ENCODE peak calls at places on chromosome 17, in eight cellular contexts. C, A, B, L, O, X, F and Y are unnamed samples.

GRCh38 chr17:7242717-7243576 is 698 bp upstream of the GABARAP start:
- DNase-seq in C (peak), A (peak), B (peak), L (peak), O (peak), X (peak), F (peak), Y (peak)

GRCh38 chr17:82655038-82655479 is 6.8 kb upstream of the WDR45B start:
- DNase-seq in C (no peak), A (no peak), B (no peak), L (peak), O (no peak), X (no peak), F (no peak), Y (no peak)

GRCh38 chr17:73359987-73360410 is 48.2 kb upstream of the CDC42EP4 start:
- DNase-seq in C (no peak), A (no peak), B (no peak), L (no peak), O (no peak), X (no peak), F (no peak), Y (no peak)

GRCh38 chr17:55814377-55814776 is 63.5 kb downstream of the PCTP start:
- DNase-seq in C (no peak), A (peak), B (no peak), L (peak), O (no peak), X (no peak), F (peak), Y (no peak)

GRCh38 chr17:17849147-17849820 is 12.5 kb upstream of the SREBF1 start:
- DNase-seq in C (peak), A (peak), B (no peak), L (peak), O (peak), X (no peak), F (peak), Y (no peak)

GRCh38 chr17:7551396-7551795 is 2.5 kb downstream of the TNFSF12 start:
- DNase-seq in C (no peak), A (no peak), B (no peak), L (no peak), O (no peak), X (no peak), F (no peak), Y (no peak)

GRCh38 chr17:6313835-6314234 is 121.1 kb downstream of the AIPL1 start:
- DNase-seq in C (no peak), A (no peak), B (no peak), L (no peak), O (no peak), X (no peak), F (no peak), Y (no peak)

GRCh38 chr17:28345420-28346198 is 10.0 kb downstream of the TNFAIP1 start:
- DNase-seq in C (no peak), A (peak), B (no peak), L (peak), O (no peak), X (no peak), F (no peak), Y (no peak)

GRCh38 chr17:21263351-21263750 is 10.1 kb upstream of the NATD1 start:
- DNase-seq in C (no peak), A (no peak), B (no peak), L (peak), O (peak), X (no peak), F (no peak), Y (no peak)

GRCh38 chr17:49278076-49278475 is 47.5 kb upstream of the PHOSPHO1 start:
- DNase-seq in C (no peak), A (no peak), B (no peak), L (no peak), O (no peak), X (no peak), F (no peak), Y (no peak)

GRCh38 chr17:81101614-81102306 is 63.5 kb upstream of the PVALEF start:
- DNase-seq in C (peak), A (peak), B (peak), L (peak), O (peak), X (peak), F (peak), Y (no peak)

GRCh38 chr17:11980813-11981212 is 16.5 kb downstream of the ZNF18 start:
- DNase-seq in C (no peak), A (peak), B (no peak), L (peak), O (no peak), X (no peak), F (no peak), Y (no peak)

GRCh38 chr17:17075037-17075755 is 32.9 kb downstream of the MPRIP start:
- DNase-seq in C (peak), A (peak), B (no peak), L (peak), O (peak), X (no peak), F (no peak), Y (no peak)

GRCh38 chr17:44198721-44199552 is 747 bp downstream of the ATXN7L3 start:
- DNase-seq in C (no peak), A (peak), B (no peak), L (peak), O (peak), X (peak), F (no peak), Y (no peak)

GRCh38 chr17:39808409-39808997 is 55.6 kb downstream of the IKZF3 start:
- DNase-seq in C (no peak), A (no peak), B (no peak), L (no peak), O (no peak), X (no peak), F (no peak), Y (no peak)

GRCh38 chr17:37476431-37477130 is 13.1 kb upstream of the DUSP14 start:
- DNase-seq in C (no peak), A (peak), B (no peak), L (peak), O (no peak), X (no peak), F (no peak), Y (no peak)

GRCh38 chr17:76982408-76983074 is 114.3 kb downstream of the MGAT5B start:
- DNase-seq in C (no peak), A (no peak), B (no peak), L (no peak), O (no peak), X (no peak), F (no peak), Y (no peak)

GRCh38 chr17:83159204-83160049 is 80.0 kb downstream of the METRNL start:
- DNase-seq in C (no peak), A (no peak), B (no peak), L (no peak), O (no peak), X (no peak), F (no peak), Y (no peak)

GRCh38 chr17:53924530-53925455 is 102.1 kb downstream of the KIF2B start:
- DNase-seq in C (no peak), A (peak), B (no peak), L (no peak), O (no peak), X (no peak), F (no peak), Y (no peak)

GRCh38 chr17:6526362-6527152 is 29.8 kb downstream of the PITPNM3 start:
- DNase-seq in C (no peak), A (peak), B (no peak), L (peak), O (no peak), X (peak), F (no peak), Y (no peak)

GRCh38 chr17:67139784-67140665 is 95.7 kb downstream of the CACNG1 start:
- DNase-seq in C (no peak), A (no peak), B (no peak), L (peak), O (no peak), X (no peak), F (no peak), Y (no peak)

GRCh38 chr17:17950806-17951205 is 21.4 kb downstream of the TOM1L2 start:
- DNase-seq in C (no peak), A (no peak), B (no peak), L (no peak), O (no peak), X (no peak), F (no peak), Y (no peak)

GRCh38 chr17:42651392-42651791 is 7.7 kb upstream of the TUBG2 start:
- DNase-seq in C (no peak), A (no peak), B (no peak), L (no peak), O (no peak), X (no peak), F (no peak), Y (no peak)

GRCh38 chr17:2239882-2240430 is 63.6 kb downstream of the SMG6 start:
- DNase-seq in C (no peak), A (peak), B (peak), L (peak), O (peak), X (no peak), F (peak), Y (peak)

GRCh38 chr17:30950669-30951399 is 20.0 kb upstream of the RNF135 start:
- DNase-seq in C (no peak), A (peak), B (no peak), L (peak), O (peak), X (no peak), F (peak), Y (peak)

GRCh38 chr17:55845385-55845784 is 94.5 kb downstream of the PCTP start:
- DNase-seq in C (no peak), A (peak), B (peak), L (peak), O (peak), X (peak), F (no peak), Y (no peak)